ENCODE peak calls at places on chromosomes 11 and 22, in five cellular contexts. One of them, this sample, is unnamed.
A peak's percentile ranks its signal among the peaks of the same experiment; 100 is the strongest.

GRCh38 chr11:75453916-75454655 is 21.1 kb upstream of the KLHL35 start:
- DNase-seq in fibroblast of lung: peak; percentile 89
- DNase-seq in fibroblast of the aortic adventitia: peak; percentile 93
- DNase-seq in fibroblast of pulmonary artery: peak; percentile 62
- DNase-seq in heart left ventricle: no peak
- DNase-seq in this sample: no peak

GRCh38 chr11:119262668-119263351 is 54.1 kb downstream of the MCAM start:
- DNase-seq in fibroblast of pulmonary artery: peak; percentile 63
- DNase-seq in fibroblast of lung: peak; percentile 46
- DNase-seq in heart left ventricle: no peak
- DNase-seq in fibroblast of the aortic adventitia: peak; percentile 41
- DNase-seq in this sample: no peak

GRCh38 chr22:39136317-39136716 is 16.2 kb downstream of the CBX7 start:
- DNase-seq in fibroblast of pulmonary artery: no peak
- DNase-seq in fibroblast of the aortic adventitia: no peak
- DNase-seq in heart left ventricle: no peak
- DNase-seq in fibroblast of lung: no peak
- DNase-seq in this sample: no peak

GRCh38 chr11:335779-336665 is 15.4 kb upstream of the IFITM3 start:
- DNase-seq in heart left ventricle: peak; percentile 64
- DNase-seq in fibroblast of pulmonary artery: peak; percentile 65
- DNase-seq in fibroblast of lung: no peak
- DNase-seq in fibroblast of the aortic adventitia: no peak
- DNase-seq in this sample: no peak

GRCh38 chr11:2519517-2519878 is 74.7 kb downstream of the KCNQ1 start:
- DNase-seq in fibroblast of the aortic adventitia: no peak
- DNase-seq in heart left ventricle: no peak
- DNase-seq in fibroblast of pulmonary artery: no peak
- DNase-seq in fibroblast of lung: no peak
- DNase-seq in this sample: no peak

GRCh38 chr11:85596886-85597285 is 30.3 kb downstream of the DLG2 start:
- DNase-seq in heart left ventricle: no peak
- DNase-seq in fibroblast of lung: no peak
- DNase-seq in fibroblast of pulmonary artery: no peak
- DNase-seq in fibroblast of the aortic adventitia: no peak
- DNase-seq in this sample: no peak

GRCh38 chr11:1694064-1694845 is 2.7 kb upstream of the KRTAP5-6 start:
- DNase-seq in heart left ventricle: peak; percentile 88
- DNase-seq in fibroblast of lung: peak; percentile 60
- DNase-seq in fibroblast of pulmonary artery: peak; percentile 71
- DNase-seq in fibroblast of the aortic adventitia: peak; percentile 75
- DNase-seq in this sample: peak; percentile 81

GRCh38 chr11:78857688-78858087 is 283.0 kb upstream of the NARS2 start:
- DNase-seq in fibroblast of pulmonary artery: no peak
- DNase-seq in fibroblast of the aortic adventitia: peak; percentile 80
- DNase-seq in heart left ventricle: no peak
- DNase-seq in fibroblast of lung: peak; percentile 70
- DNase-seq in this sample: no peak

GRCh38 chr22:19694696-19695095 is 19.6 kb upstream of the SEPTIN5 start:
- DNase-seq in heart left ventricle: no peak
- DNase-seq in fibroblast of lung: no peak
- DNase-seq in fibroblast of pulmonary artery: no peak
- DNase-seq in fibroblast of the aortic adventitia: no peak
- DNase-seq in this sample: no peak

GRCh38 chr11:77127969-77128691 is at the start of gene MYO7A:
- DNase-seq in fibroblast of lung: no peak
- DNase-seq in heart left ventricle: peak; percentile 81
- DNase-seq in fibroblast of the aortic adventitia: no peak
- DNase-seq in fibroblast of pulmonary artery: peak; percentile 55
- DNase-seq in this sample: no peak

GRCh38 chr11:8910662-8911039 is 338 bp upstream of the AKIP1 start:
- DNase-seq in heart left ventricle: no peak
- DNase-seq in fibroblast of pulmonary artery: no peak
- DNase-seq in fibroblast of lung: no peak
- DNase-seq in fibroblast of the aortic adventitia: no peak
- DNase-seq in this sample: no peak

GRCh38 chr11:79371724-79372123 is 69.1 kb downstream of the TENM4 start:
- DNase-seq in fibroblast of lung: no peak
- DNase-seq in heart left ventricle: no peak
- DNase-seq in fibroblast of the aortic adventitia: no peak
- DNase-seq in fibroblast of pulmonary artery: no peak
- DNase-seq in this sample: no peak

GRCh38 chr11:65726660-65727059 is 6.1 kb upstream of the RNASEH2C start:
- DNase-seq in fibroblast of the aortic adventitia: no peak
- DNase-seq in fibroblast of lung: no peak
- DNase-seq in fibroblast of pulmonary artery: no peak
- DNase-seq in heart left ventricle: no peak
- DNase-seq in this sample: no peak

GRCh38 chr11:116062526-116063171 is 558.4 kb upstream of the CADM1 start:
- DNase-seq in fibroblast of lung: peak; percentile 14
- DNase-seq in heart left ventricle: no peak
- DNase-seq in fibroblast of the aortic adventitia: no peak
- DNase-seq in fibroblast of pulmonary artery: no peak
- DNase-seq in this sample: no peak

GRCh38 chr22:41048791-41049717 is 43.3 kb upstream of the EP300 start:
- DNase-seq in fibroblast of lung: peak; percentile 80
- DNase-seq in fibroblast of pulmonary artery: peak; percentile 76
- DNase-seq in heart left ventricle: peak; percentile 75
- DNase-seq in fibroblast of the aortic adventitia: peak; percentile 77
- DNase-seq in this sample: no peak

GRCh38 chr22:20495861-20496681 is 476 bp upstream of the KLHL22 start:
- DNase-seq in heart left ventricle: peak; percentile 94
- DNase-seq in fibroblast of pulmonary artery: peak; percentile 90
- DNase-seq in fibroblast of the aortic adventitia: peak; percentile 83
- DNase-seq in fibroblast of lung: peak; percentile 89
- DNase-seq in this sample: peak; percentile 95

GRCh38 chr11:77063861-77064260 is 2.9 kb upstream of the CAPN5 start:
- DNase-seq in fibroblast of pulmonary artery: no peak
- DNase-seq in fibroblast of lung: no peak
- DNase-seq in fibroblast of the aortic adventitia: no peak
- DNase-seq in heart left ventricle: no peak
- DNase-seq in this sample: no peak

GRCh38 chr11:127042445-127042844 is 41.9 kb upstream of the KIRREL3 start:
- DNase-seq in fibroblast of the aortic adventitia: no peak
- DNase-seq in fibroblast of lung: peak; percentile 69
- DNase-seq in fibroblast of pulmonary artery: no peak
- DNase-seq in heart left ventricle: no peak
- DNase-seq in this sample: no peak

GRCh38 chr11:82003671-82004148 is 730.0 kb downstream of the FAM181B start:
- DNase-seq in fibroblast of pulmonary artery: no peak
- DNase-seq in fibroblast of lung: peak; percentile 25
- DNase-seq in heart left ventricle: no peak
- DNase-seq in fibroblast of the aortic adventitia: peak; percentile 59
- DNase-seq in this sample: no peak

GRCh38 chr11:92399702-92400101 is 175.1 kb downstream of the FAT3 start:
- DNase-seq in fibroblast of lung: no peak
- DNase-seq in heart left ventricle: no peak
- DNase-seq in fibroblast of pulmonary artery: no peak
- DNase-seq in fibroblast of the aortic adventitia: no peak
- DNase-seq in this sample: no peak
- TF ChIP-seq CTCF in fibroblast of lung: peak; percentile 36
- TF ChIP-seq CTCF in heart left ventricle: no peak
- TF ChIP-seq CTCF in fibroblast of pulmonary artery: no peak
- TF ChIP-seq CTCF in fibroblast of the aortic adventitia: no peak
- TF ChIP-seq CTCF in this sample: no peak

GRCh38 chr11:133896642-133897330 is 51.5 kb upstream of the SPATA19 start:
- DNase-seq in heart left ventricle: no peak
- DNase-seq in fibroblast of pulmonary artery: no peak
- DNase-seq in fibroblast of the aortic adventitia: no peak
- DNase-seq in fibroblast of lung: no peak
- DNase-seq in this sample: no peak

GRCh38 chr11:133900176-133901105 is 55.1 kb upstream of the SPATA19 start:
- DNase-seq in heart left ventricle: no peak
- DNase-seq in fibroblast of the aortic adventitia: no peak
- DNase-seq in fibroblast of pulmonary artery: no peak
- DNase-seq in fibroblast of lung: no peak
- DNase-seq in this sample: no peak

GRCh38 chr11:133901316-133901715 is 55.5 kb downstream of the IGSF9B start:
- DNase-seq in fibroblast of the aortic adventitia: no peak
- DNase-seq in fibroblast of lung: no peak
- DNase-seq in fibroblast of pulmonary artery: no peak
- DNase-seq in heart left ventricle: no peak
- DNase-seq in this sample: no peak

GRCh38 chr11:133897331-133897650 is 52.0 kb upstream of the SPATA19 start:
- DNase-seq in fibroblast of lung: no peak
- DNase-seq in fibroblast of the aortic adventitia: no peak
- DNase-seq in fibroblast of pulmonary artery: no peak
- DNase-seq in heart left ventricle: no peak
- DNase-seq in this sample: no peak

DNA sequence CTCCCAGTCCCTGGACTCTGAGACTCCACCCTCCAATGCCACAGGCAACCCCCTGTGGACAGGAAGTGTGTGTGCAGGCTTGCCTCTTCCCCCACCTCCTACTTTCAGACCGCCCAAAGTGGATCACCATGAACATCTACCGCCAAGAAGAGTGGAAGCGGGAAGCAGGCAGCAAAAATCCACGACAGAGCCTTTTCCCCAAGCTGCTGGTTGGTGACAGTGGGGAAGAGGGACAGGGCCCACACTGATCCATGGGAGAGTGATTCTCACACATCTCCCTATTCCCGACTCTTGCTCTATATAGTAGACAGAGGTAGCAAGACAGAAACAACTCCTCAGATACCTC is 53.4 kb upstream of the SPATA19 start:
- DNase-seq in fibroblast of pulmonary artery: no peak
- DNase-seq in fibroblast of the aortic adventitia: no peak
- DNase-seq in heart left ventricle: no peak
- DNase-seq in fibroblast of lung: no peak
- DNase-seq in this sample: no peak
- TF ChIP-seq CTCF in fibroblast of pulmonary artery: no peak
- TF ChIP-seq CTCF in fibroblast of the aortic adventitia: no peak
- TF ChIP-seq CTCF in heart left ventricle: no peak
- TF ChIP-seq CTCF in fibroblast of lung: no peak
- TF ChIP-seq CTCF in this sample: no peak

DNA sequence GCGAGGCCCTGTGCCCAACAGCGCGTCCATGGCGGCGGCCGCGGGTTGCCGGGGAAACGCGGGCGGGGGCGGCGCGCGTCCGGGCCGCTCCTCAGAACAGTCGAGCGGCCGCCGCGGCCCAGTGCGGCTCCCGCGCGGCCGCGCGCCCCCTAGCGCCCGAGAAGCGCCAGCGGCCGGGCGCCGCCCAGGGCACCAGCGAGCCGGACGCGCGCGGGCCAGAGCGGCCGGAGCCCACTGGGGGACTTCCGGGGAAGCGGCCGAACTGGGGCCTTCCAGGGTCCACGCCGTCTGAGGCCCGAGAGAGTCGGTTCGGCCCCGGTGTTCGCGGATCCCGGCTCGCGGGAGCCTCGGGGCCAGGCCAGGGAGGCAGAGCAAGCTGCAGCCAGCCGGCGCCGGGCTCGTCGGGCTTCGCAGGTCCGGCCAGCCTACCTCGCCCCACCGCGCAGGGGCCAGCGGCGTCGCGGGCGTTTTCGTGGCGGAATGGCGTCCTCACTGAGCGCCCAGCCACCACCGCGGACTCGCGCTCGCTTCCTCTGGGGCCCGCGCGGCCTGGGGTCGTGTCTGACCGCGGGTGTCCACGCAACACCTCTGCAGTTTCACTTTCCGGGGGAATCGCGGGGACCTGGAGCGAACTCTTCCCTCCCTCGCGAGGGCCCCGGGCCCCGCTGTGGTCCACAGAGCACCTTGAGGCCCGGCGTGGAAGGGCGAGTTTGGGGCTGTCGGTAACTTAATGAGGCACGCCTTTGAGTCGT is at the start of gene DENND6B:
- DNase-seq in heart left ventricle: peak; percentile 77
- DNase-seq in fibroblast of the aortic adventitia: peak; percentile 66
- DNase-seq in fibroblast of pulmonary artery: peak; percentile 77
- DNase-seq in fibroblast of lung: peak; percentile 65
- DNase-seq in this sample: peak; percentile 82
- TF ChIP-seq CTCF in heart left ventricle: peak; percentile 25
- TF ChIP-seq CTCF in fibroblast of the aortic adventitia: peak; percentile 15
- TF ChIP-seq CTCF in fibroblast of pulmonary artery: no peak
- TF ChIP-seq CTCF in fibroblast of lung: no peak
- TF ChIP-seq CTCF in this sample: no peak

DNA sequence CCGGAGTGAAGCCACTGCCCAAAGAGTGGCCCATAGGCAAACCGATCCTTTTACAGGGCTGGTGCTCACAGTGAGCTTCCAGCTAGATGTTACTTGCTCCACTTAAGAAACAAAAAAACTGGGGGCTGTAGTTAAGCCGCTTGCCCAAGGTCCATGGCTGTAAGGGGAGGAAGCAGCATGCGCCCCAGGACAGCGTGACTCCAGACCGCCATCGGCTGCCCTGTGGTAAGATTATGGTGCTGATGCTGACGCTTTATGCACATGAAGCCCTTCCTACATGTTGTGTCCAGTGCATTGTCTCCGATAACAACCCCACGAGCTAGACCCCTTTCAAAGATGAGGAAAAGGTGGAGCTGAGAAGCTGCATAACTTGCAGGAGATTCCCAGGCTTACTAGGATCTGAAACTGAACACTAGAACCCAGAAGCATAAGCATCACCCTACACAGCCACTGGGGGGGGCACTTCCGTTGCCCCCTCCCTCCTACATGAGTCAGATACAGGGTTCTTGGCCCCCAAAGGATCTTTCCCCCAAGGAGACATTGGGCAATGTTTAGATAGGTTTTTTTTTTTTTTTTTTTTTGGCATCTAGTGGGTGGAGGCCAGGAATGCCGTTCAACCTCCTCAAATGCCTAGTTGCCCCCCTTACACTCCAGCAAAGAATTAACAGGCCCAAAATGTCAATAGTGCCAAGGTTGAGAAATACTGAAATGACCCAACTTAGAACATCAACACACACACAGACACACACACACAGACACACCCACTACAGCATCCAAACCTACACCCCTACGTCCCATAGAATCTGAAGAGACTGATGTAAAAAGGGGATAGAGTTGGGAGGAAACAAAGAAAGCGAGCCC is 53.9 kb downstream of the MN1 start:
- DNase-seq in fibroblast of pulmonary artery: peak; percentile 60
- DNase-seq in fibroblast of the aortic adventitia: peak; percentile 85
- DNase-seq in fibroblast of lung: no peak
- DNase-seq in heart left ventricle: no peak
- DNase-seq in this sample: no peak
- TF ChIP-seq CTCF in fibroblast of pulmonary artery: peak; percentile 42
- TF ChIP-seq CTCF in fibroblast of the aortic adventitia: peak; percentile 59
- TF ChIP-seq CTCF in fibroblast of lung: peak; percentile 11
- TF ChIP-seq CTCF in heart left ventricle: no peak
- TF ChIP-seq CTCF in this sample: no peak

GRCh38 chr22:49515486-49515885 is 312.2 kb downstream of the BRD1 start:
- DNase-seq in fibroblast of the aortic adventitia: no peak
- DNase-seq in fibroblast of lung: no peak
- DNase-seq in fibroblast of pulmonary artery: no peak
- DNase-seq in heart left ventricle: no peak
- DNase-seq in this sample: no peak
- TF ChIP-seq CTCF in fibroblast of the aortic adventitia: no peak
- TF ChIP-seq CTCF in fibroblast of lung: no peak
- TF ChIP-seq CTCF in fibroblast of pulmonary artery: no peak
- TF ChIP-seq CTCF in heart left ventricle: no peak
- TF ChIP-seq CTCF in this sample: no peak